ENCODE peak calls at places on chromosomes 5 and 9, in four cellular contexts. V is tibial artery, F is globus pallidus, Q is HepG2. R is an unnamed sample.

GRCh38 chr5:143916441-143916840 is 104.5 kb downstream of the HMHB1 start:
- DNase-seq in V (no peak), F (no peak), Q (no peak), R (peak; percentile 71)

GRCh38 chr9:93813687-93814560 is 141.2 kb downstream of the BARX1 start:
- DNase-seq in V (no peak), F (no peak), Q (no peak), R (no peak)

GRCh38 chr9:115498338-115498737 is 380.4 kb upstream of the TNC start:
- DNase-seq in V (no peak), F (no peak), Q (no peak), R (no peak)

GRCh38 chr9:36036253-36036779 is 397 bp upstream of the RECK start:
- DNase-seq in V (no peak), F (no peak), Q (no peak), R (no peak)

GRCh38 chr5:56715996-56716395 is 99.4 kb upstream of the MAP3K1 start:
- DNase-seq in V (no peak), F (no peak), Q (no peak), R (no peak)

GRCh38 chr5:104952876-104953275 is 1390.3 kb upstream of the NUDT12 start:
- DNase-seq in V (no peak), F (no peak), Q (no peak), R (no peak)

GRCh38 chr9:6944093-6944551 is 186.3 kb downstream of the KDM4C start:
- DNase-seq in V (no peak), F (no peak), Q (no peak), R (peak; percentile 72)

GRCh38 chr9:112784020-112784788 is 33.6 kb downstream of the SNX30 start:
- DNase-seq in V (no peak), F (no peak), Q (no peak), R (no peak)

GRCh38 chr9:129408535-129409215 is 212.2 kb downstream of the C9orf50 start:
- DNase-seq in V (no peak), F (no peak), Q (no peak), R (no peak)

GRCh38 chr5:176371621-176372539 is 6.6 kb downstream of the ARL10 start:
- DNase-seq in V (no peak), F (peak; percentile 37), Q (peak; percentile 90), R (no peak)

GRCh38 chr5:75059887-75060286 is 7.5 kb upstream of the GCNT4 start:
- DNase-seq in V (no peak), F (no peak), Q (no peak), R (no peak)